ENCODE peak calls at places on chromosomes 7 and 10, in six cellular contexts. Y, Q, M, G, O and J are unnamed samples.

GRCh38 chr10:23172846-23173548 is 19.1 kb upstream of the PTF1A start:
- DNase-seq in Y (no peak), Q (no peak), M (no peak), G (no peak), O (no peak), J (no peak)

GRCh38 chr10:29554660-29555059 is 80.1 kb downstream of the SVIL start:
- DNase-seq in Y (no peak), Q (peak; percentile 14), M (no peak), G (peak; percentile 21), O (no peak), J (no peak)

GRCh38 chr10:48309711-48310226 is 3.3 kb downstream of the MAPK8 start:
- DNase-seq in Y (no peak), Q (no peak), M (no peak), G (peak; percentile 34), O (no peak), J (no peak)

GRCh38 chr10:52539463-52539862 is 225.4 kb downstream of the DKK1 start:
- DNase-seq in Y (no peak), Q (no peak), M (no peak), G (no peak), O (no peak), J (no peak)

GRCh38 chr7:68425377-68425776 is 1172.9 kb upstream of the AUTS2 start:
- DNase-seq in Y (no peak), Q (no peak), M (no peak), G (no peak), O (no peak), J (no peak)

GRCh38 chr7:141701489-141702046 is 398 bp downstream of the DENND11 start:
- DNase-seq in Y (no peak), Q (no peak), M (peak; percentile 12), G (peak; percentile 8), O (peak; percentile 53), J (peak; percentile 30)

GRCh38 chr10:19828278-19829049 is 12.2 kb downstream of the PLXDC2 start:
- DNase-seq in Y (no peak), Q (no peak), M (no peak), G (peak; percentile 55), O (no peak), J (no peak)

GRCh38 chr7:145860809-145861208 is 255.8 kb upstream of the CNTNAP2 start:
- DNase-seq in Y (no peak), Q (no peak), M (no peak), G (no peak), O (no peak), J (no peak)

GRCh38 chr10:30617070-30617469 is 12.5 kb downstream of the LYZL2 start:
- DNase-seq in Y (no peak), Q (no peak), M (no peak), G (no peak), O (no peak), J (no peak)

GRCh38 chr7:75987026-75987804 is 7.2 kb downstream of the TMEM120A start:
- DNase-seq in Y (no peak), Q (no peak), M (no peak), G (no peak), O (no peak), J (no peak)

GRCh38 chr7:27141591-27142561 is 1.6 kb downstream of the HOXA5 start:
- DNase-seq in Y (no peak), Q (no peak), M (no peak), G (peak; percentile 43), O (no peak), J (no peak)

GRCh38 chr7:12637819-12638592 is 49.4 kb upstream of the ARL4A start:
- DNase-seq in Y (no peak), Q (no peak), M (no peak), G (no peak), O (no peak), J (no peak)

GRCh38 chr10:132148261-132149251 is 38.2 kb upstream of the DPYSL4 start:
- DNase-seq in Y (no peak), Q (no peak), M (no peak), G (no peak), O (no peak), J (no peak)

GRCh38 chr10:88113232-88113631 is 249.8 kb downstream of the PTEN start:
- DNase-seq in Y (no peak), Q (no peak), M (no peak), G (no peak), O (no peak), J (no peak)

GRCh38 chr10:33136271-33136670 is 178.2 kb upstream of the ITGB1 start:
- DNase-seq in Y (no peak), Q (no peak), M (no peak), G (peak; percentile 44), O (peak; percentile 48), J (no peak)

GRCh38 chr10:52465202-52465601 is 151.1 kb downstream of the DKK1 start:
- DNase-seq in Y (no peak), Q (no peak), M (no peak), G (no peak), O (no peak), J (no peak)

GRCh38 chr10:27838291-27838690 is 92.7 kb upstream of the MKX start:
- DNase-seq in Y (no peak), Q (no peak), M (no peak), G (no peak), O (no peak), J (no peak)

GRCh38 chr7:14195079-14195478 is 205.6 kb upstream of the ETV1 start:
- DNase-seq in Y (no peak), Q (no peak), M (no peak), G (no peak), O (no peak), J (no peak)

GRCh38 chr10:34252111-34252510 is 563.0 kb downstream of the PARD3 start:
- DNase-seq in Y (no peak), Q (no peak), M (peak; percentile 24), G (no peak), O (no peak), J (no peak)

GRCh38 chr7:74542558-74543117 is 88.9 kb downstream of the GTF2IRD1 start:
- DNase-seq in Y (no peak), Q (no peak), M (peak; percentile 28), G (no peak), O (no peak), J (peak; percentile 96)

GRCh38 chr7:93690021-93690420 is 115.5 kb upstream of the CALCR start:
- DNase-seq in Y (no peak), Q (no peak), M (no peak), G (no peak), O (no peak), J (no peak)

GRCh38 chr10:43073721-43074120 is 3.1 kb upstream of the RET start:
- DNase-seq in Y (no peak), Q (no peak), M (no peak), G (no peak), O (no peak), J (no peak)

GRCh38 chr10:37434091-37434490 is 308.7 kb downstream of the ANKRD30A start:
- DNase-seq in Y (no peak), Q (no peak), M (no peak), G (peak; percentile 11), O (no peak), J (no peak)

GRCh38 chr7:78514653-78515052 is 716.1 kb downstream of the PHTF2 start:
- DNase-seq in Y (no peak), Q (no peak), M (no peak), G (no peak), O (no peak), J (no peak)

GRCh38 chr10:89351402-89352038 is 23.7 kb downstream of the IFIT3 start:
- DNase-seq in Y (no peak), Q (no peak), M (no peak), G (peak; percentile 64), O (no peak), J (no peak)

GRCh38 chr7:30562498-30562897 is 32.2 kb upstream of the GARS1 start:
- DNase-seq in Y (no peak), Q (no peak), M (no peak), G (peak; percentile 28), O (no peak), J (no peak)

GRCh38 chr10:77305650-77306632 is 331.7 kb downstream of the KCNMA1 start:
- DNase-seq in Y (no peak), Q (no peak), M (no peak), G (no peak), O (no peak), J (no peak)

GRCh38 chr7:103851357-103851756 is 138.1 kb downstream of the RELN start:
- DNase-seq in Y (no peak), Q (no peak), M (no peak), G (peak; percentile 23), O (no peak), J (no peak)

GRCh38 chr10:119759832-119760231 is 34.0 kb downstream of the INPP5F start:
- DNase-seq in Y (no peak), Q (no peak), M (no peak), G (peak; percentile 64), O (no peak), J (no peak)

GRCh38 chr10:118910702-118911101 is 118.8 kb upstream of the NANOS1 start:
- DNase-seq in Y (no peak), Q (no peak), M (no peak), G (no peak), O (no peak), J (no peak)

GRCh38 chr7:24587853-24588252 is 14.6 kb downstream of the PALS2 start:
- DNase-seq in Y (no peak), Q (no peak), M (no peak), G (peak; percentile 24), O (no peak), J (no peak)